ENCODE peak calls at places on chromosomes 12 and 14, in seven cellular contexts. J, L, F, D, X, Y and B are unnamed samples.
A peak's percentile ranks its signal among the peaks of the same experiment; 100 is the strongest.

GRCh38 chr12:49567302-49567610 is 686 bp downstream of the MCRS1 start:
- DNase-seq in J (no peak), L (no peak), F (no peak), D (no peak), X (no peak), Y (no peak), B (no peak)

GRCh38 chr12:14950982-14951746 is 10.2 kb downstream of the ARHGDIB start:
- DNase-seq in J (peak; percentile 27), L (no peak), F (no peak), D (peak; percentile 68), X (no peak), Y (no peak), B (no peak)

GRCh38 chr14:73753887-73754880 is 40.0 kb upstream of the PNMA1 start:
- DNase-seq in J (peak; percentile 70), L (no peak), F (peak; percentile 53), D (no peak), X (peak; percentile 59), Y (no peak), B (no peak)

GRCh38 chr14:32370720-32371119 is 41.6 kb downstream of the AKAP6 start:
- DNase-seq in J (no peak), L (no peak), F (no peak), D (peak; percentile 10), X (no peak), Y (peak; percentile 89), B (no peak)

GRCh38 chr12:14185441-14186192 is 179.9 kb upstream of the ATF7IP start:
- DNase-seq in J (peak; percentile 61), L (no peak), F (no peak), D (peak; percentile 39), X (no peak), Y (peak; percentile 38), B (peak; percentile 48)

GRCh38 chr14:74389980-74390379 is 36.0 kb downstream of the SYNDIG1L start:
- DNase-seq in J (no peak), L (no peak), F (no peak), D (no peak), X (no peak), Y (no peak), B (no peak)

GRCh38 chr14:72801381-72801812 is 92.5 kb downstream of the DPF3 start:
- DNase-seq in J (no peak), L (no peak), F (no peak), D (peak; percentile 50), X (no peak), Y (peak; percentile 99), B (no peak)

GRCh38 chr14:91170504-91171121 is 56.7 kb downstream of the DGLUCY start:
- DNase-seq in J (no peak), L (no peak), F (peak; percentile 58), D (no peak), X (no peak), Y (peak; percentile 25), B (no peak)

GRCh38 chr12:132040906-132041606 is 91.3 kb downstream of the EP400 start:
- DNase-seq in J (no peak), L (no peak), F (no peak), D (no peak), X (no peak), Y (no peak), B (no peak)

GRCh38 chr12:114340231-114340630 is 65.7 kb downstream of the TBX5 start:
- DNase-seq in J (no peak), L (no peak), F (no peak), D (no peak), X (no peak), Y (peak; percentile 27), B (no peak)

GRCh38 chr12:132986885-132987225 is 688 bp downstream of the ZNF26 start:
- DNase-seq in J (no peak), L (no peak), F (no peak), D (no peak), X (no peak), Y (peak; percentile 27), B (no peak)

GRCh38 chr14:77306406-77307098 is 14.1 kb downstream of the POMT2 start:
- DNase-seq in J (no peak), L (no peak), F (no peak), D (no peak), X (no peak), Y (peak; percentile 21), B (peak; percentile 53)

GRCh38 chr12:55933158-55933798 is 2.3 kb downstream of the DGKA start:
- DNase-seq in J (peak; percentile 71), L (no peak), F (no peak), D (peak; percentile 22), X (peak; percentile 31), Y (no peak), B (no peak)

GRCh38 chr12:68963456-68963859 is 30.5 kb upstream of the CPM start:
- DNase-seq in J (no peak), L (no peak), F (no peak), D (no peak), X (no peak), Y (no peak), B (no peak)

GRCh38 chr12:58814036-58814435 is 106.3 kb downstream of the LRIG3 start:
- DNase-seq in J (no peak), L (no peak), F (no peak), D (no peak), X (no peak), Y (no peak), B (no peak)

GRCh38 chr12:49962861-49963765 is 1.4 kb downstream of the AQP5 start:
- DNase-seq in J (peak; percentile 66), L (no peak), F (peak; percentile 81), D (peak; percentile 29), X (peak; percentile 86), Y (no peak), B (peak; percentile 49)

DNA sequence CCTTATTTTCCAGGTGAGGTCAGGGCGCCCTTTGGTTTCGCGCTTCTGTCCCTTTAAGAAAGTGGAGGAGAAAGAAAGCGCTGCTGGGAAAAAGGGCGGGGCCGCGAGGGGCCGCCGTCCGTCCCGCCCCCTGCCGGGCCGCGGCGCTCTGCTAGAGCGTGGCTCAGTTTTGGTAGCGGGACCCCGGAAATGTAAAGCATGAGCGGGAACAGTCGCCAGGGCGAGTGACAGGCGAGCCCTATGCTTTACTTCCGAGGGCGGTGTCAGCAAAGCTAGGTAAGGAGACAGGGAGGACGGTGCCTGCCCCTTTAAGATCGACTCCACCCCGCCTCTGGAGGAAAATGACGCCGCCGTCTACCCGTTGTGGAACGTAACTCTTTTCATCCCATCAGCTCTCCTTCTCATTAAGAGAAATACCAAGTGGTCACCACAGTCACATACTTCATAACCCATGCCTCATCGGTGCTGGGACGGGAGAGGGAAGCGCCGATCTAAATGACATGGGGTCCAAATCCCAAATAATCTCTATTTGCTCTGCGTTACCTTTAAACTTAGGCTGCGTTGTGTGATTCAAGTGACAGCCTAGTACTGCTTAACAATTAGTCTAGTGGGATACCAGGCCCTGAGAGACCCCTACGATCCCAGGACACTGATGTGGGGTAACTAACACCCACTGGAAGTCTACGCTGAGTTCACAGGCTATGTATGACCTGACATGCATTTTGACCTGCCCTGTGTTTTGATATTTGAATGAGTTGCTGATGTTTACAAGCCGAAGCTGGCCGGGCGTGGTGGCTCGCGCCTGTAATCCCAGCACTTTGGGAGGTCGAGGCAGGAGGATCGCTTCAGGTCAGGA is at the start of gene ETFBKMT:
- DNase-seq in J (peak; percentile 93), L (peak; percentile 86), F (peak; percentile 91), D (peak; percentile 93), X (peak; percentile 93), Y (peak; percentile 70), B (peak; percentile 94)
- TF ChIP-seq POLR2A in J (peak; percentile 67), L (peak; percentile 65), F (peak; percentile 32), D (peak; percentile 73), X (no peak), Y (peak; percentile 42), B (no peak)

GRCh38 chr12:123966596-123966995 is 6.0 kb downstream of the CCDC92 start:
- DNase-seq in J (no peak), L (no peak), F (no peak), D (no peak), X (no peak), Y (peak; percentile 80), B (no peak)
- H3K27me3 ChIP-seq in J (no peaks in the 10 kb centered on the region), L (no peaks in the 10 kb centered on the region), F (no peaks in the 10 kb centered on the region), D (no peaks in the 10 kb centered on the region), X (no peaks in the 10 kb centered on the region), Y (no peaks in the 10 kb centered on the region), B (no peaks in the 10 kb centered on the region)

GRCh38 chr14:101458536-101459391 is 102.5 kb upstream of the DIO3 start:
- DNase-seq in J (no peak), L (peak; percentile 42), F (no peak), D (no peak), X (no peak), Y (no peak), B (no peak)
- H3K4me3 ChIP-seq in J (no peak overlapping the region), L (peak overlapping the region; percentile 10), F (no peak overlapping the region), D (no peak overlapping the region), X (peak overlapping the region; percentile 14), Y (no peak overlapping the region), B (peak overlapping the region; percentile 33)

GRCh38 chr14:93207468-93208308 is 632 bp downstream of the UBR7 start:
- DNase-seq in J (no peak), L (no peak), F (peak; percentile 64), D (no peak), X (peak; percentile 51), Y (peak; percentile 64), B (peak; percentile 56)
- TF ChIP-seq POLR2A in J (no peak), L (no peak), F (no peak), D (no peak), X (no peak), Y (no peak), B (no peak)

DNA sequence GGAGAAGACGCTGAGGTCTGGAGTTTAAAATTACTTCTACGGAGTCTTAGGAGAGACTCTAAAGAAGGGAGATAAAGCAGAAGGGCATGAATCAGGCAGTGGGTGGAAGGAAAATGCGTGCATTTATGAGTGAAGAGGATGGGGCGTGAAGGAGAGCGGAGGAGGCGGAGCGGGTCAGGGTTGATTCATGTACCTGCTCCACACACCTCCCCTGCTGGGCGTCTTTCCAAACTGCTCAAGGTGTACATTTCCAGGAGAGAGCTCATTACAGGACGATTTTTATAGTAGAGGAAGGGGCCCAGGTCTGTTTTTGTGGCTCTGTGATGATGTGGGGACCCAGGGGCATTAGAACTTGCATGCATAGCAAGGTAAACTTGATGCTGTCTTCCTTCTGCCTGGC is 65.0 kb upstream of the ASPG start:
- DNase-seq in J (no peak), L (no peak), F (no peak), D (no peak), X (no peak), Y (no peak), B (no peak)
- H3K27me3 ChIP-seq in J (no peaks in the 10 kb centered on the region), L (no peaks in the 10 kb centered on the region), F (no peaks in the 10 kb centered on the region), D (no peaks in the 10 kb centered on the region), X (no peaks in the 10 kb centered on the region), Y (peaks cover 2% of the 10 kb centered on the region), B (no peaks in the 10 kb centered on the region)

DNA sequence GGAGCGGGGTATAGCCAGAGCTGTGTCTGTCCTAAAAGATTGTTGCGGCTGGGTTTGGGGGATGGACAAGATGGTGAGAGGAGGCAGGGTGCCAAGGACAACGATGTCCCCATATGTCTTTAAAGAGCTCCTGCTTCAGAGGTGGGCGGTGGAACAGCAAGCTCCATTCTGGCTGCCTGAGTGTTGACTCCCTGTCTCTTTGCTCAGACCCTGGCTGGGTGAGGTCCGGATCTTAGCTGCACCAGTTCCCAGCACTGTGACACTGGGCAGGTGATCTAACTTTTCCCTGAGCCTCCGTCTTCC is 8.3 kb upstream of the WSCD2 start:
- DNase-seq in J (no peak), L (no peak), F (no peak), D (no peak), X (no peak), Y (no peak), B (no peak)
- H3K4me3 ChIP-seq in J (no peak overlapping the region), L (no peak overlapping the region), F (no peak overlapping the region), D (no peak overlapping the region), X (no peak overlapping the region), Y (no peak overlapping the region), B (no peak overlapping the region)

GRCh38 chr12:106360400-106360994 is 2.9 kb downstream of the POLR3B start:
- DNase-seq in J (no peak), L (no peak), F (no peak), D (no peak), X (no peak), Y (no peak), B (no peak)
- TF ChIP-seq POLR2A in J (no peak), L (no peak), F (no peak), D (no peak), X (no peak), Y (no peak), B (no peak)